ENCODE peak calls at places on chromosomes 16 and 17, in nine cellular contexts. T is cardiac muscle cell, F is WERI-Rb-1, M is AG04450, I is aorta, P is heart right ventricle, K is lower lobe of right lung, Z is left ventricle myocardium inferior, C is caudate nucleus. J is an unnamed sample.

GRCh38 chr17:17051380-17051779 is 9.1 kb downstream of the MPRIP start:
- DNase-seq in T (no peak), F (no peak), M (no peak), I (peak), P (no peak), K (no peak), Z (no peak), C (no peak), J (peak)

GRCh38 chr16:67959520-67959919 is 8.9 kb downstream of the SLC12A4 start:
- DNase-seq in T (peak), F (no peak), M (no peak), I (peak), P (peak), K (no peak), Z (peak), C (no peak), J (peak)

GRCh38 chr17:2406903-2407790 is 6.3 kb upstream of the MNT start:
- DNase-seq in T (peak), F (no peak), M (no peak), I (peak), P (peak), K (peak), Z (peak), C (no peak), J (peak)

GRCh38 chr17:1413281-1413791 is 13.3 kb upstream of the YWHAE start:
- DNase-seq in T (peak), F (peak), M (no peak), I (peak), P (peak), K (peak), Z (peak), C (no peak), J (peak)

GRCh38 chr17:43092891-43093290 is 32.3 kb downstream of the BRCA1 start:
- DNase-seq in T (peak), F (no peak), M (no peak), I (no peak), P (no peak), K (no peak), Z (no peak), C (no peak), J (no peak)

GRCh38 chr17:343211-343610 is 9.4 kb downstream of the RPH3AL start:
- DNase-seq in T (no peak), F (no peak), M (no peak), I (peak), P (no peak), K (no peak), Z (no peak), C (no peak), J (no peak)

GRCh38 chr17:79413591-79413990 is 197.3 kb downstream of the RBFOX3 start:
- DNase-seq in T (no peak), F (no peak), M (no peak), I (no peak), P (no peak), K (no peak), Z (no peak), C (no peak), J (no peak)

GRCh38 chr16:82639666-82640336 is 13.0 kb downstream of the CDH13 start:
- DNase-seq in T (peak), F (peak), M (no peak), I (peak), P (peak), K (peak), Z (peak), C (peak), J (peak)

GRCh38 chr16:57536306-57537193 is at the start of gene CCDC102A:
- DNase-seq in T (peak), F (peak), M (no peak), I (peak), P (no peak), K (peak), Z (peak), C (no peak), J (peak)

GRCh38 chr16:12379318-12379717 is 402.8 kb downstream of the SNX29 start:
- DNase-seq in T (no peak), F (no peak), M (no peak), I (no peak), P (no peak), K (no peak), Z (no peak), C (no peak), J (no peak)

GRCh38 chr16:85479972-85480726 is 133.0 kb upstream of the GSE1 start:
- DNase-seq in T (no peak), F (peak), M (no peak), I (no peak), P (peak), K (peak), Z (no peak), C (no peak), J (no peak)

GRCh38 chr17:72545756-72546155 is 424.9 kb downstream of the SOX9 start:
- DNase-seq in T (peak), F (no peak), M (no peak), I (no peak), P (no peak), K (no peak), Z (no peak), C (no peak), J (no peak)

GRCh38 chr16:71626018-71626857 is at the start of gene MARVELD3:
- DNase-seq in T (no peak), F (peak), M (no peak), I (no peak), P (peak), K (peak), Z (no peak), C (no peak), J (no peak)

GRCh38 chr17:3744032-3744431 is 20.3 kb downstream of the HASPIN start:
- DNase-seq in T (no peak), F (no peak), M (no peak), I (no peak), P (no peak), K (no peak), Z (no peak), C (no peak), J (no peak)

DNA sequence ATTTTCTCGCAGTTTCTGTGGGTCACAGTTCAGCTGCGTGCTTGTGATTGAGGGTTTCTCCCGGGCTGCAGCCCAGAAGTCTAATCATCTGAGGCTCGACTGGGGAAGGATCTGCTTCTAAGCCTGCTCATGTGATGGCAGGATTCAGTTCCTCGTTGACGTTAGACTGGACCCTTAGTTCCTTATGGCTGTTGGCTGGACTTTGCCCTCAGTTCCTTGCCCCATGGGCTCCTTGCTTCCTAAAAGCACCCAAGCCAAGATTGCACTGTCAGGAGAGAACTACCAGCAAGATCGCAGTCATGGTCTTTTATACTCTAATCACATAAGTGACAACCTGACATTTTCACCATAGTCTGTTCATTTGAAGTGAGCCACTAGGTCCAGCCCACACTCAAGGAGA is 250.0 kb downstream of the PRKCA start:
- DNase-seq in T (no peak), F (no peak), M (no peak), I (no peak), P (no peak), K (no peak), Z (no peak), C (no peak), J (no peak)
- H3K27ac ChIP-seq in T (no peak), F (no peak), M (no peak), I (no peak), P (no peak), K (no peak), Z (no peak), C (no peak), J (no peak)

GRCh38 chr17:55763856-55764255 is 13.0 kb downstream of the PCTP start:
- DNase-seq in T (peak), F (no peak), M (no peak), I (no peak), P (no peak), K (no peak), Z (no peak), C (no peak), J (no peak)
- H3K27ac ChIP-seq in T (no peak), F (no peak), M (no peak), I (no peak), P (no peak), K (no peak), Z (peak), C (no peak), J (peak)

GRCh38 chr17:82334622-82335394 is 1.2 kb upstream of the SECTM1 start:
- DNase-seq in T (peak), F (no peak), M (no peak), I (no peak), P (peak), K (no peak), Z (no peak), C (no peak), J (no peak)

GRCh38 chr17:82343560-82343959 is 10.0 kb upstream of the SECTM1 start:
- DNase-seq in T (no peak), F (no peak), M (no peak), I (no peak), P (no peak), K (no peak), Z (no peak), C (no peak), J (no peak)

GRCh38 chr17:82342361-82343079 is 9.0 kb upstream of the SECTM1 start:
- DNase-seq in T (no peak), F (no peak), M (no peak), I (no peak), P (no peak), K (no peak), Z (no peak), C (no peak), J (no peak)

GRCh38 chr17:82339634-82340580 is 6.3 kb upstream of the SECTM1 start:
- DNase-seq in T (no peak), F (no peak), M (no peak), I (no peak), P (no peak), K (peak), Z (no peak), C (no peak), J (no peak)

DNA sequence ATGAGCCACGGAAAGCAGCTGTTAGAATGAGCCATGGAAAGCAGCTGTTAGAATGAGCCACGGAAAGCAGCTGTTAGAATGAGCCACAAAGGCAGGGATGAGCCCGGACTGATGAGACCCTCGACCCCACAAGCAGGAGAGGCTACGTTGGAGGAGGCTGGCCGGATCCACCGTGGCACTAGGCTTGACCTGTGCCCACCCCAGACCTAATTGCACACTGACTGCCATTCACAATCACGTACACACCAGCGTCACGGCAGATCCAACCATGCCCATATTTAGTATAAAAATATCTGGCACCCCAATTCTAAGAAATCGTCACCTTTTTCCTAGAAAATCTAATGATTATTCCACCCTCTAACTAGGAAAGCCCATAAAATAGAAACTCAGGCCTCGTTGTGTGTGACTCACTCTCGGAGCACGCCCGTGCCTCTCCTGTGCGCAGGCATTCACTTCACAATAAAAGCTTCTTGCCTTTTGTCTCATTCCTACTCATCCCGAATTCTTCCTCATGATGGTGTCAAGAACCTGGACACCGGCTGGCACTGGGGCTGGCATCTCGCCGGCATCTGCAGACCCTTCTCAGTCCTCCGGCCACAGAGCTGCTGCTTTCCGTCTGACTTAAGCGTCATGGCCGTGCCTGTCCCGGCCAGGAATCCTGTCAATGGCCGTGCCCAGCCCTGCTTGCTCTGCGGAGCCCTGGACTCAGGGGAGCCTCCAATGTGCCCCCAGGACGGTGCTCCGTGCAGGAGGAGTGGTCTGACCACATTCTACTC is 5.5 kb upstream of the SECTM1 start:
- DNase-seq in T (peak), F (no peak), M (peak), I (peak), P (no peak), K (no peak), Z (no peak), C (no peak), J (peak)
- H3K27ac ChIP-seq in T (no peak), F (no peak), M (peak), I (no peak), P (no peak), K (peak), Z (peak), C (no peak), J (peak)

DNA sequence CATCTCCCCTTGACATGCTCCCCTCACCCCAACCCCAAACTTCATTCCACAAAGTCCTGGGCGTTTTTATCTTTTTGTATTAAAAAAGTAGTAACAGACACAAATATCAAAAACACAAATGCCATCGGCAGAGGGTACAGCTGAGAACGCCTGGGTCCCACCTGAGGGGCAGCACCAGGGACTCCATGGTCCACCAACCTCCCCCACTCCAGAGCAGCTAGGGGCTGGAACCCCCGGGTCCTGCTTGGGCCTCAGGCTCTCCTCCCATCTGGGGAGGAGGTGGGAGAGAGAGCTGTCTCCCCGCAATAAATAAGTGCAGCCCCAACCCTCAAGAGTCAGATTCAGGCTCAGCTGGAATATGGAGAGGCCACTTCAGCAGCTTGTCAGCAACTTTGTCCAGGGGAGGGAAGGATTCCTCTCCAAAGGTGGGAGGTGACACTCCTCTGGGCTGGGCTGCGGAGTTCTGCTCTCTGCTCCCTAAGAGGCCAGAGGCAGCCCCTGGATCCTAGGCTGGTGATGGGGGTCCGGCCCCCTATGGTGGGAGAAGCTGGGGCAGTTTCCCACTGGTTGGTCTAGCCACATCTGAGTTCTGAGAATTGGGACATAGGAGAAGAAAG is 11.7 kb downstream of the PER1 start:
- DNase-seq in T (no peak), F (no peak), M (no peak), I (no peak), P (no peak), K (peak), Z (no peak), C (no peak), J (peak)
- H3K27ac ChIP-seq in T (peak), F (no peak), M (no peak), I (no peak), P (no peak), K (peak), Z (peak), C (no peak), J (peak)

GRCh38 chr16:74320707-74321106 is 24.1 kb downstream of the PSMD7 start:
- DNase-seq in T (no peak), F (no peak), M (no peak), I (no peak), P (no peak), K (no peak), Z (no peak), C (no peak), J (peak)
- H3K27ac ChIP-seq in T (no peak), F (no peak), M (no peak), I (no peak), P (no peak), K (no peak), Z (peak), C (no peak), J (peak)

GRCh38 chr17:68777243-68777855 is 176.2 kb upstream of the FAM20A start:
- DNase-seq in T (peak), F (peak), M (peak), I (no peak), P (peak), K (no peak), Z (peak), C (peak), J (peak)

GRCh38 chr17:68776451-68776850 is 175.3 kb upstream of the FAM20A start:
- DNase-seq in T (no peak), F (no peak), M (no peak), I (no peak), P (no peak), K (no peak), Z (no peak), C (no peak), J (no peak)

GRCh38 chr17:68778726-68779125 is 176.5 kb downstream of the ABCA8 start:
- DNase-seq in T (no peak), F (no peak), M (no peak), I (no peak), P (no peak), K (no peak), Z (no peak), C (no peak), J (no peak)

GRCh38 chr17:68775969-68776368 is 174.8 kb upstream of the FAM20A start:
- DNase-seq in T (no peak), F (no peak), M (no peak), I (no peak), P (no peak), K (no peak), Z (no peak), C (no peak), J (no peak)

DNA sequence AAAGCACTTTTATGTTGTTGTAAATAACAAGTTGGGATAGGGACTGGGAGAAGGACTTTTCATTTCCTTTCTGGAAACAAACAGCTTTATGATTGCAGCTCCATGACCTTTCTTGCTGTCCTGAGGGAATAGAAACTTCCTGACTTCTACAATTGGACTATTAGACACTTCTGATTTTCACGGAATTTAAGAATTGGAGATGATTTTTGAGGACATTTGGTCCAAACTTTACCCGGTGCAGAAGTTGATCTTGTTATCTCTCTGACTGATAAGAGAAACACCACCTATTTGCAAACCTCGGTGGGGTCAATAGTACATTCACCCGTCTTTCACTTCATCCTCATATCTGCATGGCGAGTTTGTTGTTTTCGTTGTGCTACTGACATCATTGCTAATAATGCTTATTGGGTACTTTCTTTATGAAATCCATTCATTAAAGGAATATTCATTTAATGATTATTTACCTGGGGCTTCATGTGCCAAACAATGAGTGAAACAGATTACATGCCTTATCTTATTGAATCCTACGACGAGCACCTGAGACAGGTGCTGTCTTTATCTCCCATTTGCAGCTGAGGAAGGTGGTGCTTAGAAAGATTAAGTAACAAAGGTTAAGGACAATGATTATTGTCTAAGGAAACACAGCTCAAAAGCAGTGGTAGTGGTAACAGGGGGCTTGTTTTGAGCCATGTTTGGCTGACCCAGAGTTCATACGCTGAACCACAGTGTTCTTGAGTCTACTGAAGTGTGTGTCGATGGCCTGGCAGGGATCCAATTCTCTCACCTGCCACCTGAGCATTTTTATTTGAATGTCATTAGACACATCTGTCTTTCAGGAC is 176.9 kb upstream of the FAM20A start:
- DNase-seq in T (no peak), F (no peak), M (no peak), I (no peak), P (no peak), K (no peak), Z (no peak), C (no peak), J (no peak)
- H3K27ac ChIP-seq in T (no peak), F (no peak), M (no peak), I (no peak), P (peak), K (peak), Z (peak), C (peak), J (no peak)

GRCh38 chr17:15498107-15498506 is 30.7 kb upstream of the CDRT4 start:
- DNase-seq in T (peak), F (no peak), M (no peak), I (no peak), P (no peak), K (no peak), Z (no peak), C (no peak), J (no peak)

GRCh38 chr17:15502315-15503112 is 35.1 kb upstream of the CDRT4 start:
- DNase-seq in T (peak), F (peak), M (peak), I (peak), P (peak), K (peak), Z (peak), C (peak), J (peak)

GRCh38 chr17:15503731-15504130 is 36.3 kb upstream of the CDRT4 start:
- DNase-seq in T (no peak), F (no peak), M (no peak), I (no peak), P (no peak), K (no peak), Z (no peak), C (no peak), J (no peak)

GRCh38 chr17:15501282-15501681 is 33.9 kb upstream of the CDRT4 start:
- DNase-seq in T (no peak), F (no peak), M (no peak), I (no peak), P (no peak), K (no peak), Z (no peak), C (no peak), J (no peak)

DNA sequence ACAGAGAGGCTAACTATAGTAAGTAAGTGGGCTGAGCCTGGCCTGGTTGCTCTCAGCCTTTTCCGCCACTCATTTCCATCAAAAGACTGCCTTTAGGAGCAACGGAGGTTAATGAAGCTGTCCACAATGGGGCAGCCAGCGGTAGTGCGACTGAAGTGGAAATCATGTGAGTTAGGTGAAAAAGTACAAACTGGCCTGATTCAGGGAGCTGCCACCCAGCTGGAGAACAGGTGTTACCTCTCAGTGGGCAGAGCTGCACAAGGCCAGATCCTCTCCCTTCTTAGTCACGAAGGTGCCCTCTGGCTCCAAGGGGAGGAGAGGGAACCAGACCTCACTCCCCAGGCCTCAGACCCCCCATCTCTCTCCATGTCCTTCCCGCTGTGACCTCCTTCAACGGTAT is 34.4 kb upstream of the CDRT4 start:
- DNase-seq in T (no peak), F (no peak), M (no peak), I (no peak), P (no peak), K (no peak), Z (no peak), C (no peak), J (no peak)
- H3K27ac ChIP-seq in T (no peak), F (no peak), M (no peak), I (no peak), P (no peak), K (peak), Z (peak), C (peak), J (peak)